ENCODE peak calls at places on chromosomes 16 and 17, in seven cellular contexts. S is mammary epithelial cell; X is left ventricle myocardium inferior; B is activated CD4-positive, alpha-beta T cell treated with anti-CD3 and anti-CD28 coated beads for 24 hours; G is stimulated activated CD8-positive, alpha-beta memory T cell treated with anti-CD3 and anti-CD28 coated beads, Interleukin-4, amount 100 ng/mL, for 1 hour; N is BJ; E is neuronal stem cell. L is an unnamed sample.

GRCh38 chr17:75645889-75646625 is 12.8 kb downstream of the SMIM5 start:
- DNase-seq in S (no peak), X (no peak), B (no peak), G (peak), N (no peak), E (no peak), L (peak)

GRCh38 chr17:82881900-82882714 is 42.3 kb upstream of the ZNF750 start:
- DNase-seq in S (no peak), X (peak), B (no peak), G (no peak), N (no peak), E (no peak), L (peak)

GRCh38 chr16:31141489-31142108 is 6.1 kb upstream of the PRSS8 start:
- DNase-seq in S (peak), X (no peak), B (no peak), G (no peak), N (no peak), E (no peak), L (no peak)

GRCh38 chr16:85882181-85882810 is 16.7 kb upstream of the IRF8 start:
- DNase-seq in S (no peak), X (no peak), B (no peak), G (no peak), N (no peak), E (no peak), L (no peak)

GRCh38 chr17:57035971-57036481 is 49.0 kb upstream of the AKAP1 start:
- DNase-seq in S (peak), X (no peak), B (no peak), G (no peak), N (no peak), E (no peak), L (no peak)

GRCh38 chr16:49924078-49924477 is 68.2 kb upstream of the ZNF423 start:
- DNase-seq in S (no peak), X (no peak), B (no peak), G (no peak), N (no peak), E (no peak), L (no peak)

GRCh38 chr16:88605186-88606145 is 32.9 kb upstream of the IL17C start:
- DNase-seq in S (no peak), X (no peak), B (no peak), G (no peak), N (no peak), E (no peak), L (no peak)

GRCh38 chr16:81327483-81328196 is 12.9 kb downstream of the GAN start:
- DNase-seq in S (peak), X (no peak), B (no peak), G (no peak), N (no peak), E (no peak), L (no peak)

GRCh38 chr16:68800257-68800875 is 43.0 kb upstream of the TANGO6 start:
- DNase-seq in S (peak), X (no peak), B (peak), G (no peak), N (peak), E (peak), L (peak)

GRCh38 chr16:19664166-19664565 is 53.9 kb downstream of the KNOP1 start:
- DNase-seq in S (no peak), X (no peak), B (no peak), G (no peak), N (no peak), E (no peak), L (no peak)

L was measured in trophoblast cell.